ENCODE peak calls at places on chromosomes 13 and 19, in five cellular contexts. V is A673; X is stimulated activated CD4-positive, alpha-beta T cell treated with anti-CD3 and anti-CD28 coated beads, Interleukin-12 subunit alpha, Interleukin-12 subunit beta, amount 100 ng/mL, for 4 hours; R is stimulated activated CD8-positive, alpha-beta memory T cell treated with anti-CD3 and anti-CD28 coated beads, Interleukin-2, amount 100 ng/mL, for 1 hour; P is GM12864. G is an unnamed sample.

GRCh38 chr19:38634757-38635482 is 12.5 kb upstream of the ACTN4 start:
- DNase-seq in X (peak; percentile 70), P (no peak), V (peak; percentile 74), R (peak; percentile 47), G (peak; percentile 88)

GRCh38 chr13:112065867-112066623 is 904 bp upstream of the SOX1 start:
- DNase-seq in X (no peak), P (no peak), R (no peak), V (peak; percentile 53), G (no peak)

GRCh38 chr13:100721885-100722512 is 47.4 kb upstream of the TMTC4 start:
- DNase-seq in R (peak; percentile 30), X (peak; percentile 42), V (peak; percentile 68), P (peak; percentile 5), G (no peak)

GRCh38 chr19:19900124-19900523 is 622 bp upstream of the ZNF93 start:
- DNase-seq in R (no peak), X (no peak), V (peak; percentile 24), P (no peak), G (no peak)

GRCh38 chr19:1000095-1000494 is at the start of gene GRIN3B:
- DNase-seq in R (peak; percentile 35), X (peak; percentile 66), P (no peak), V (peak; percentile 81), G (peak; percentile 81)

GRCh38 chr19:11486661-11487503 is 6.0 kb upstream of the ELAVL3 start:
- DNase-seq in X (no peak), V (no peak), P (no peak), R (no peak), G (no peak)

GRCh38 chr19:36420961-36421748 is 2.7 kb upstream of the ZFP82 start:
- DNase-seq in V (peak; percentile 33), P (no peak), R (no peak), X (no peak), G (peak; percentile 26)

GRCh38 chr13:49400755-49401659 is 42.9 kb downstream of the CAB39L start:
- DNase-seq in X (no peak), P (peak; percentile 5), R (no peak), V (no peak), G (no peak)

GRCh38 chr13:43835701-43836100 is 43.8 kb downstream of the CCDC122 start:
- DNase-seq in P (no peak), V (no peak), X (no peak), R (no peak), G (no peak)

GRCh38 chr19:17424743-17425365 is 5.0 kb downstream of the MVB12A start:
- DNase-seq in P (no peak), V (peak; percentile 60), X (no peak), R (no peak), G (no peak)

GRCh38 chr19:43412441-43412840 is 2.2 kb upstream of the TEX101 start:
- DNase-seq in P (no peak), V (no peak), X (no peak), R (no peak), G (no peak)

GRCh38 chr19:18100710-18101109 is 3.1 kb downstream of the MAST3 start:
- DNase-seq in P (no peak), V (no peak), X (no peak), R (no peak), G (no peak)

GRCh38 chr13:102267191-102267590 is 134.7 kb downstream of the FGF14 start:
- DNase-seq in X (no peak), V (no peak), P (no peak), R (no peak), G (no peak)

GRCh38 chr19:50638576-50638975 is 1.1 kb downstream of the SYT3 start:
- DNase-seq in V (no peak), P (no peak), X (no peak), R (no peak), G (no peak)